ENCODE peak calls at places on chromosomes 2 and 18, in nine cellular contexts. Z is esophagus squamous epithelium, U is body of pancreas, Y is HCT116, P is NB4, F is transverse colon, H is H1, J is ovary, E is right lobe of liver. R is an unnamed sample.

GRCh38 chr2:196520610-196521009 is 118.9 kb upstream of the CCDC150 start:
- DNase-seq in Z (no peak), U (no peak), Y (no peak), P (no peak), F (no peak), H (no peak), J (no peak), E (no peak), R (no peak)

GRCh38 chr18:28792404-28793103 is 615.6 kb upstream of the CDH2 start:
- DNase-seq in Z (no peak), U (no peak), Y (no peak), P (no peak), F (no peak), H (no peak), J (no peak), E (no peak), R (no peak)

GRCh38 chr2:191746809-191747208 is 68.9 kb downstream of the NABP1 start:
- DNase-seq in Z (no peak), U (no peak), Y (no peak), P (no peak), F (no peak), H (no peak), J (no peak), E (no peak), R (no peak)

GRCh38 chr2:61471905-61472805 is 1.3 kb upstream of the USP34 start:
- DNase-seq in Z (no peak), U (peak), Y (no peak), P (peak), F (peak), H (no peak), J (no peak), E (no peak), R (peak)

GRCh38 chr18:64134044-64134757 is 14.7 kb downstream of the LINC00305 start:
- DNase-seq in Z (no peak), U (no peak), Y (no peak), P (no peak), F (no peak), H (no peak), J (no peak), E (no peak), R (no peak)

GRCh38 chr2:234203135-234203984 is 152.9 kb downstream of the SPP2 start:
- DNase-seq in Z (no peak), U (peak), Y (peak), P (no peak), F (no peak), H (no peak), J (no peak), E (no peak), R (no peak)

GRCh38 chr2:149315461-149315860 is 14.9 kb upstream of the LYPD6 start:
- DNase-seq in Z (no peak), U (no peak), Y (no peak), P (peak), F (no peak), H (no peak), J (no peak), E (no peak), R (no peak)

GRCh38 chr18:59885579-59886163 is 14.1 kb upstream of the PMAIP1 start:
- DNase-seq in Z (no peak), U (no peak), Y (no peak), P (peak), F (no peak), H (no peak), J (no peak), E (no peak), R (no peak)

GRCh38 chr2:231617059-231617926 is 24.6 kb downstream of the TEX44 start:
- DNase-seq in Z (no peak), U (no peak), Y (no peak), P (peak), F (peak), H (no peak), J (no peak), E (no peak), R (no peak)

GRCh38 chr2:83079007-83079406 is 1380.1 kb downstream of the SUCLG1 start:
- DNase-seq in Z (no peak), U (no peak), Y (no peak), P (no peak), F (no peak), H (no peak), J (no peak), E (no peak), R (no peak)

GRCh38 chr18:74493689-74494088 is 2.5 kb upstream of the CNDP2 start:
- DNase-seq in Z (no peak), U (peak), Y (peak), P (peak), F (peak), H (peak), J (no peak), E (no peak), R (peak)

GRCh38 chr2:238370482-238371372 is 50.4 kb downstream of the TRAF3IP1 start:
- DNase-seq in Z (no peak), U (peak), Y (peak), P (peak), F (peak), H (no peak), J (peak), E (peak), R (peak)

GRCh38 chr18:33022370-33022769 is 249.5 kb upstream of the KLHL14 start:
- DNase-seq in Z (no peak), U (no peak), Y (no peak), P (no peak), F (no peak), H (no peak), J (no peak), E (no peak), R (no peak)

GRCh38 chr18:41905786-41906527 is 49.1 kb upstream of the PIK3C3 start:
- DNase-seq in Z (no peak), U (no peak), Y (no peak), P (no peak), F (no peak), H (no peak), J (no peak), E (no peak), R (no peak)

GRCh38 chr2:1701556-1702185 is 42.6 kb downstream of the PXDN start:
- DNase-seq in Z (no peak), U (no peak), Y (peak), P (no peak), F (no peak), H (no peak), J (no peak), E (no peak), R (no peak)

GRCh38 chr2:226985227-226985946 is 149.5 kb downstream of the RHBDD1 start:
- DNase-seq in Z (no peak), U (peak), Y (peak), P (peak), F (peak), H (no peak), J (peak), E (no peak), R (peak)

GRCh38 chr2:197433770-197434438 is 924 bp downstream of the SF3B1 start:
- DNase-seq in Z (no peak), U (no peak), Y (no peak), P (peak), F (no peak), H (no peak), J (no peak), E (no peak), R (no peak)

GRCh38 chr2:227759411-227760113 is 13.9 kb downstream of the SCYGR8 start:
- DNase-seq in Z (no peak), U (peak), Y (no peak), P (no peak), F (no peak), H (no peak), J (no peak), E (no peak), R (no peak)

GRCh38 chr2:34498561-34498960 is 899.5 kb upstream of the FAM98A start:
- DNase-seq in Z (no peak), U (no peak), Y (no peak), P (no peak), F (no peak), H (no peak), J (no peak), E (no peak), R (no peak)

GRCh38 chr18:43420950-43421349 is 143.7 kb upstream of the SYT4 start:
- DNase-seq in Z (no peak), U (no peak), Y (no peak), P (no peak), F (no peak), H (peak), J (no peak), E (no peak), R (peak)

GRCh38 chr2:217643814-217644301 is 358.9 kb downstream of the TNS1 start:
- DNase-seq in Z (no peak), U (no peak), Y (no peak), P (no peak), F (no peak), H (no peak), J (no peak), E (no peak), R (no peak)

GRCh38 chr2:204687776-204688175 is 142.5 kb downstream of the PARD3B start:
- DNase-seq in Z (no peak), U (no peak), Y (no peak), P (no peak), F (no peak), H (no peak), J (no peak), E (no peak), R (no peak)

GRCh38 chr2:153222231-153223165 is 256.1 kb downstream of the RPRM start:
- DNase-seq in Z (no peak), U (no peak), Y (no peak), P (no peak), F (no peak), H (no peak), J (no peak), E (no peak), R (no peak)

GRCh38 chr2:168641636-168642035 is 160.8 kb upstream of the NOSTRIN start:
- DNase-seq in Z (no peak), U (no peak), Y (no peak), P (no peak), F (no peak), H (no peak), J (no peak), E (no peak), R (no peak)

GRCh38 chr2:128520787-128521186 is 202.1 kb upstream of the HS6ST1 start:
- DNase-seq in Z (no peak), U (no peak), Y (no peak), P (peak), F (no peak), H (no peak), J (no peak), E (no peak), R (no peak)

GRCh38 chr2:26712486-26713465 is 20.3 kb downstream of the KCNK3 start:
- DNase-seq in Z (no peak), U (peak), Y (no peak), P (no peak), F (no peak), H (no peak), J (no peak), E (no peak), R (no peak)

GRCh38 chr2:45353879-45354278 is 257.2 kb downstream of the SRBD1 start:
- DNase-seq in Z (no peak), U (no peak), Y (no peak), P (no peak), F (no peak), H (no peak), J (no peak), E (no peak), R (no peak)

GRCh38 chr2:219562049-219563020 is 9.0 kb downstream of the OBSL1 start:
- DNase-seq in Z (no peak), U (no peak), Y (no peak), P (no peak), F (no peak), H (no peak), J (peak), E (no peak), R (no peak)

GRCh38 chr2:48560546-48561209 is 30.7 kb downstream of the STON1 start:
- DNase-seq in Z (no peak), U (no peak), Y (no peak), P (no peak), F (no peak), H (no peak), J (no peak), E (no peak), R (no peak)

GRCh38 chr2:152648336-152648735 is 68.9 kb downstream of the PRPF40A start:
- DNase-seq in Z (no peak), U (no peak), Y (no peak), P (no peak), F (no peak), H (no peak), J (no peak), E (no peak), R (no peak)

GRCh38 chr2:174662459-174662858 is 64.9 kb upstream of the WIPF1 start:
- DNase-seq in Z (no peak), U (no peak), Y (no peak), P (no peak), F (no peak), H (no peak), J (no peak), E (no peak), R (no peak)

GRCh38 chr2:168246072-168246482 is 1.3 kb downstream of the STK39 start:
- DNase-seq in Z (no peak), U (no peak), Y (no peak), P (no peak), F (no peak), H (no peak), J (no peak), E (no peak), R (no peak)

GRCh38 chr2:218804817-218805216 is 22.9 kb downstream of the CYP27A1 start:
- DNase-seq in Z (no peak), U (no peak), Y (no peak), P (no peak), F (no peak), H (no peak), J (no peak), E (no peak), R (no peak)

GRCh38 chr2:75788154-75788553 is 77.4 kb upstream of the GCFC2 start:
- DNase-seq in Z (no peak), U (peak), Y (no peak), P (no peak), F (no peak), H (no peak), J (no peak), E (no peak), R (no peak)

GRCh38 chr2:74497777-74498499 is 1.5 kb downstream of the LBX2 start:
- DNase-seq in Z (no peak), U (no peak), Y (no peak), P (no peak), F (peak), H (peak), J (no peak), E (peak), R (peak)

GRCh38 chr2:224586127-224586702 is 1.1 kb upstream of the CUL3 start:
- DNase-seq in Z (no peak), U (no peak), Y (no peak), P (peak), F (no peak), H (no peak), J (no peak), E (no peak), R (peak)

GRCh38 chr2:25168256-25169072 is at the start of gene POMC:
- DNase-seq in Z (no peak), U (peak), Y (no peak), P (peak), F (peak), H (peak), J (no peak), E (peak), R (no peak)

GRCh38 chr2:100980046-100980445 is 22.0 kb upstream of the RPL31 start:
- DNase-seq in Z (no peak), U (no peak), Y (no peak), P (no peak), F (no peak), H (no peak), J (no peak), E (no peak), R (no peak)

GRCh38 chr2:100977511-100977910 is 24.6 kb upstream of the RPL31 start:
- DNase-seq in Z (no peak), U (no peak), Y (no peak), P (no peak), F (no peak), H (no peak), J (no peak), E (no peak), R (no peak)

GRCh38 chr2:100976634-100977391 is 25.3 kb upstream of the RPL31 start:
- DNase-seq in Z (no peak), U (no peak), Y (no peak), P (peak), F (no peak), H (no peak), J (no peak), E (no peak), R (no peak)

GRCh38 chr2:100981011-100981410 is 21.1 kb upstream of the RPL31 start:
- DNase-seq in Z (no peak), U (no peak), Y (no peak), P (no peak), F (no peak), H (no peak), J (no peak), E (no peak), R (no peak)

GRCh38 chr2:100978582-100979051 is 23.5 kb upstream of the RPL31 start:
- DNase-seq in Z (no peak), U (no peak), Y (no peak), P (no peak), F (peak), H (no peak), J (no peak), E (no peak), R (no peak)
- TF ChIP-seq POLR2A in Z (no peak), U (no peak), Y (no peak), P (no peak), F (no peak), H (no peak), J (no peak), E (no peak), R (no peak)

GRCh38 chr18:35296079-35296478 is 6.0 kb upstream of the ZSCAN30 start:
- DNase-seq in Z (no peak), U (no peak), Y (no peak), P (no peak), F (no peak), H (no peak), J (no peak), E (no peak), R (no peak)

GRCh38 chr18:35289293-35290069 is 548 bp downstream of the ZSCAN30 start:
- DNase-seq in Z (no peak), U (peak), Y (no peak), P (peak), F (peak), H (peak), J (peak), E (no peak), R (peak)

GRCh38 chr18:35284846-35285245 is 5.2 kb downstream of the ZSCAN30 start:
- DNase-seq in Z (no peak), U (no peak), Y (no peak), P (no peak), F (no peak), H (no peak), J (no peak), E (no peak), R (no peak)

GRCh38 chr18:35291166-35291565 is 1.1 kb upstream of the ZSCAN30 start:
- DNase-seq in Z (no peak), U (no peak), Y (no peak), P (no peak), F (no peak), H (no peak), J (no peak), E (no peak), R (peak)

DNA sequence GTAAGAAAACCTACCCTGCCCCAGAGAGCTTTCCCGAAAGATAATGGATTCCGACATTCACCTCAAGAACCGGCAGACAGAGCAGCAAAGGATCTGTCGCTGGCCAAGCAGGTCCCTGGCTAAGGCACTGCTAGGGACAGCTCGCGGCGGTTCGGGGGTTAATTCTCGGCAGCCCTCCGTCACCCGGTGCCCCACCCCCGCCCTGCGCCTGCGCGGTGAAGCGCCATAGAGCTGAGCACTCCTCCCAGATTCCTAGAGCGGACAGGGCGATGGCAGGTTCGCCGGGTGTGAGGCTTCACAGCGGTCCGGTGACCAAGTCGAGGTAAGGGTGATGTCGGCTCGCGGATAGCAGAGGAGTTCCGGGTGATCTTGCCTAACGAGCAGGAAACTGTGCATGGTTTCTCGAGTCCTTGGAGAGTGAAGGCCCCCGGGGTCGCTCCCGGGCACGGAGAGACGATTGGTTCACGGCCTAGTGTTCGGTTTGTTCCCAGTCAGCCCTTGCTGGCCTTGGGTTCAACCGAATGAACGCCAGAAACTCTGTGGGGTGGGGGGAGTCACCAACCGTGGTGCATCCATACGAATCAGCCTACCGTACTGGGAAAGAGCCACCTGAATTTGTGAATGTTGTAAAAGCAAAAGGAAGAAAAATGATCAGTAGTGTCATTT is at the start of gene ZSCAN30:
- DNase-seq in Z (peak), U (peak), Y (peak), P (peak), F (peak), H (peak), J (peak), E (peak), R (peak)
- TF ChIP-seq POLR2A in Z (peak), U (peak), Y (no peak), P (peak), F (peak), H (peak), J (peak), E (peak), R (peak)

GRCh38 chr18:2009957-2010697 is 561.2 kb downstream of the METTL4 start:
- DNase-seq in Z (no peak), U (no peak), Y (no peak), P (no peak), F (no peak), H (no peak), J (no peak), E (no peak), R (no peak)
- TF ChIP-seq POLR2A in Z (no peak), U (no peak), Y (no peak), P (no peak), F (no peak), H (no peak), J (no peak), E (no peak), R (no peak)

GRCh38 chr2:100416939-100417744 is at the start of gene CHST10:
- DNase-seq in Z (no peak), U (peak), Y (no peak), P (peak), F (peak), H (peak), J (peak), E (peak), R (peak)
- TF ChIP-seq POLR2A in Z (no peak), U (peak), Y (no peak), P (no peak), F (no peak), H (no peak), J (peak), E (no peak), R (peak)

GRCh38 chr2:236177967-236178909 is 10.1 kb upstream of the GBX2 start:
- DNase-seq in Z (no peak), U (peak), Y (peak), P (peak), F (peak), H (peak), J (peak), E (peak), R (peak)
- TF ChIP-seq POLR2A in Z (no peak), U (no peak), Y (no peak), P (no peak), F (no peak), H (no peak), J (no peak), E (no peak), R (no peak)

GRCh38 chr18:22933206-22933957 is at the start of gene RBBP8:
- DNase-seq in Z (peak), U (peak), Y (peak), P (peak), F (peak), H (peak), J (peak), E (peak), R (peak)
- TF ChIP-seq POLR2A in Z (peak), U (peak), Y (peak), P (peak), F (peak), H (no peak), J (peak), E (peak), R (peak)

R was measured in erythroblast.